ENCODE peak calls at places on chromosomes 2 and 18, in nine cellular contexts. V is Caco-2, O is nephron progenitor cell, Z is esophagus squamous epithelium, N is IMR-90, B is suprapubic skin, S is PC-3, E is foreskin fibroblast, D is left ventricle myocardium inferior. U is an unnamed sample.

GRCh38 chr2:109637749-109638570 is 23.8 kb downstream of the SOWAHC start:
- DNase-seq in V (no peak), O (no peak), Z (no peak), N (peak; percentile 65), B (no peak), S (peak; percentile 53), E (peak; percentile 52), D (no peak), U (no peak)

GRCh38 chr2:165440367-165440766 is 29.1 kb upstream of the CSRNP3 start:
- DNase-seq in V (no peak), O (peak; percentile 8), Z (no peak), N (peak; percentile 4), B (no peak), S (no peak), E (peak; percentile 77), D (no peak), U (no peak)

GRCh38 chr2:225400060-225400511 is 576 bp downstream of the NYAP2 start:
- DNase-seq in V (no peak), O (peak; percentile 71), Z (no peak), N (peak; percentile 56), B (no peak), S (peak; percentile 53), E (peak; percentile 37), D (no peak), U (peak; percentile 2)

GRCh38 chr2:206616141-206616540 is 26.1 kb upstream of the FAM237A start:
- DNase-seq in V (no peak), O (no peak), Z (no peak), N (peak; percentile 12), B (no peak), S (peak; percentile 94), E (no peak), D (no peak), U (no peak)

GRCh38 chr2:128986867-128987268 is 668.2 kb upstream of the HS6ST1 start:
- DNase-seq in V (no peak), O (no peak), Z (no peak), N (no peak), B (no peak), S (no peak), E (no peak), D (no peak), U (no peak)

GRCh38 chr2:219946021-219946420 is 318.6 kb downstream of the SLC4A3 start:
- DNase-seq in V (no peak), O (no peak), Z (no peak), N (no peak), B (no peak), S (no peak), E (no peak), D (no peak), U (no peak)

GRCh38 chr2:229921101-229921891 is 513 bp downstream of the TRIP12 start:
- DNase-seq in V (peak; percentile 52), O (peak; percentile 69), Z (peak; percentile 20), N (peak; percentile 58), B (peak; percentile 86), S (peak; percentile 52), E (peak; percentile 59), D (peak; percentile 70), U (no peak)

GRCh38 chr2:191048073-191048472 is 34.1 kb upstream of the STAT1 start:
- DNase-seq in V (no peak), O (no peak), Z (no peak), N (peak; percentile 87), B (no peak), S (peak; percentile 45), E (no peak), D (no peak), U (no peak)

GRCh38 chr18:10863026-10863425 is 286.3 kb downstream of the PIEZO2 start:
- DNase-seq in V (no peak), O (no peak), Z (no peak), N (peak; percentile 81), B (no peak), S (no peak), E (no peak), D (no peak), U (no peak)

GRCh38 chr18:59308201-59309014 is 10.0 kb downstream of the CPLX4 start:
- DNase-seq in V (peak; percentile 34), O (peak; percentile 88), Z (no peak), N (peak; percentile 45), B (peak; percentile 76), S (peak; percentile 81), E (peak; percentile 53), D (peak; percentile 77), U (peak; percentile 7)

GRCh38 chr2:100365434-100365833 is 43.1 kb upstream of the LONRF2 start:
- DNase-seq in V (no peak), O (no peak), Z (peak; percentile 7), N (peak; percentile 93), B (no peak), S (peak; percentile 87), E (peak; percentile 79), D (no peak), U (peak; percentile 64)

GRCh38 chr18:3794537-3795348 is 344.8 kb downstream of the TGIF1 start:
- DNase-seq in V (no peak), O (no peak), Z (no peak), N (peak; percentile 99), B (no peak), S (peak; percentile 91), E (peak; percentile 57), D (no peak), U (no peak)

GRCh38 chr2:190221438-190221837 is 98.2 kb downstream of the HIBCH start:
- DNase-seq in V (no peak), O (no peak), Z (no peak), N (no peak), B (no peak), S (no peak), E (no peak), D (no peak), U (no peak)

GRCh38 chr2:9663008-9663879 is 32.4 kb upstream of the YWHAQ start:
- DNase-seq in V (no peak), O (no peak), Z (no peak), N (no peak), B (no peak), S (no peak), E (no peak), D (no peak), U (no peak)

GRCh38 chr2:10688921-10689807 is 611 bp downstream of the NOL10 start:
- DNase-seq in V (no peak), O (no peak), Z (no peak), N (no peak), B (no peak), S (no peak), E (no peak), D (peak; percentile 20), U (no peak)

GRCh38 chr2:23385748-23386421 is 906 bp downstream of the KLHL29 start:
- DNase-seq in V (no peak), O (peak; percentile 52), Z (no peak), N (no peak), B (no peak), S (no peak), E (no peak), D (peak; percentile 33), U (no peak)

DNA sequence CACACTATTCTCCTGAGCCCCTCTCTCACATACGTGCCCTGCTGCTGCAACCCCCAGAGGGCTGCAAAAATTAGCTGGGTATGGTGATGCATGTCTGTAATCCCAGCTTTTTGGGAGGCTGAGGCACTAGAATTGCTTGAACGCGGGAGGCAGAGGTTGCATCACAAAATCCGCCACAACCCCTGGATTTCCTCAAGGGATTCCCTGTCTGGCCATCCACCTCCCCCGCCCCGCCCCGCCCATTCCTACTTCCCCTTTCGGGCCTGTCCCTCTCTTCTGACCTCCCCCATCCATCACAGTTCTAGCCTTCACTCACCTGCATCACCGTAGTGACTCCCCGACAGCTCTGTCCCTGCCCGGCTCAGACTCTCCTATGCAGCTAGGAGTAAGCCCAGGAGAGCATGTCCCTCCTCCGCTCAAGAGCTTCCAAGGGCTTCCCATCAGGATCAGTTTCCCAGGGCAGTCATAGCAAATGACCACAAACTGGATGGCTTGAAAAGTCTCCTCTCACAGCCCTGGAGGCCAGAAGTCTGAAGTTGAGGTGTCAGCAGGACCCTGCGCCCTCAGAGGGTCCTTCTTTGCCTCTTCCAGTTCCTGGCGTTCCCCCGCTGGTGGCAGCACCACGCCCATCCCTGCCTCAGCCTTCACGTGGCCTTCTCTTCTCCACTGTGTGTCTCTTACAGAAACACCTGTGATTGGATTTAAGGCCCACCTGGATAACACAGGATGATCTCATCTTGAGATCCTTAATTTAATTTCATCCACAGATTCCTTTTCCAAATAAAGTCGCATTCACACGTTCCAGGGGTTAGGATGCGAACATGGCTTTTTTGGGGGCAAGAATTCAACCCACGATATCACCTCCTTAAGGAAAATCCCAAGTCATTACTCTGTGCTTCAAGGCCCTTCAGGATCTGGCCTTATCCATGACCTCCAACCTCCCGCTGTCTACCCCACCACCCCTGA is 58.5 kb downstream of the HS1BP3 start:
- DNase-seq in V (no peak), O (no peak), Z (no peak), N (no peak), B (peak; percentile 60), S (no peak), E (no peak), D (no peak), U (no peak)
- TF ChIP-seq CTCF in V (no peak), O (no peak), Z (no peak), N (no peak), B (no peak), S (no peak), E (no peak), D (no peak), U (no peak)

GRCh38 chr2:233480490-233481202 is 85.9 kb downstream of the USP40 start:
- DNase-seq in V (no peak), O (no peak), Z (no peak), N (no peak), B (no peak), S (peak; percentile 76), E (no peak), D (no peak), U (no peak)
- TF ChIP-seq CTCF in V (no peak), O (no peak), Z (peak; percentile 59), N (no peak), B (no peak), S (peak; percentile 57), E (no peak), D (no peak), U (peak; percentile 53)

DNA sequence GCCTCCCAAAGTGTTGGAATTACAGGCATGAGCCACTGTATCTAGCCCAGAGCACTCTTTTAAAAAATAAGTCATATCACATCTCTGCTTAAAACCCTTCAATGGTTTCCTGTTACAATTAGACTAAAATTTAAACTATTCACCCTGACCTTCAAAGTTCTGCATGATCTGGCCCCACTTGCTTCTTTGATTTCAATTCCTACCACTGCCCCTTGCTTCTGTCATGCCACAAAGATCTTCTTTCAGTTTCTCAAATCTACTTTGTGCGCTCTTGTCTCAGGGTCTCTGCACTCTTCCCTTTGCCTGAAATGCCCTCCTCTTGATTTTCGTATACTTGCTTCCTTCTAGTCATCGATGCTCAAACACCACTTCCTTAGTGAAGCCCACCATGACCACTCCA is 213.0 kb downstream of the TMEM247 start:
- DNase-seq in V (no peak), O (no peak), Z (no peak), N (no peak), B (no peak), S (no peak), E (no peak), D (no peak), U (no peak)
- TF ChIP-seq CTCF in V (no peak), O (no peak), Z (no peak), N (no peak), B (no peak), S (no peak), E (no peak), D (no peak), U (no peak)

DNA sequence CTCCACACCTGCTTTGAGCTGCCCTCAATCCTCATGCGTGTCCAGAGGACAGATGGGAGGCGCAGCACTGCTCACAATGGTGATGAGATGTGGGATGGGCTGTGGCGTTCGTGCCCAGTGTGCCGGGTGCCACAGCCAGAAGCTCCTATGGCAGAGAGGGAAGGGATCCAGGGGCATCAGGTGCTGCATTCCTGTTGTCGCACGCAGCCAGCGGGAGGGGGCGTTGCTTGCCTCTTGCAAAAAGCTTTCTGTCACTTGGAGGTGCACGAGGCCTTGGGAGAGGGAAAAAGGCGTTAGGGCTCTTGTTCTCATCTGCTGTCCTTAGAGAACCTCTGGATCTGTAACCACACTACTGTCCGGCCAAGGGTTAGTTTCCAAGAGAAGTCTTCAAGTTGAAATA is 29.2 kb upstream of the ALLC start:
- DNase-seq in V (peak; percentile 47), O (peak; percentile 42), Z (no peak), N (no peak), B (no peak), S (no peak), E (no peak), D (no peak), U (no peak)
- TF ChIP-seq CTCF in V (peak; percentile 51), O (no peak), Z (no peak), N (peak; percentile 8), B (no peak), S (peak; percentile 23), E (no peak), D (no peak), U (no peak)

U was measured in epithelial cell of proximal tubule.